ENCODE peak calls at places on chromosome 9, in ten cellular contexts. A is ovary, T is SK-N-SH, G is pancreas, L is heart left ventricle, C is aorta, R is uterus, O is sigmoid colon, B is left ventricle myocardium inferior, E is PC-3. H is an unnamed sample.

GRCh38 chr9:138011951-138012500 is 134.4 kb downstream of the CACNA1B start:
- DNase-seq in A (no peak), T (no peak), G (no peak), L (no peak), C (no peak), R (no peak), O (peak; percentile 58), B (no peak), E (no peak), H (no peak)

GRCh38 chr9:86545085-86545484 is 190.9 kb upstream of the TUT7 start:
- DNase-seq in A (no peak), T (no peak), G (no peak), L (no peak), C (no peak), R (no peak), O (no peak), B (no peak), E (no peak), H (no peak)

GRCh38 chr9:107214381-107214780 is 68.7 kb upstream of the RAD23B start:
- DNase-seq in A (no peak), T (no peak), G (no peak), L (no peak), C (no peak), R (no peak), O (no peak), B (no peak), E (no peak), H (no peak)

GRCh38 chr9:137433916-137434431 is 7.2 kb downstream of the ENTPD8 start:
- DNase-seq in A (no peak), T (no peak), G (no peak), L (no peak), C (peak; percentile 72), R (no peak), O (no peak), B (peak; percentile 11), E (no peak), H (no peak)

GRCh38 chr9:121662896-121663580 is 11.6 kb downstream of the DAB2IP start:
- DNase-seq in A (no peak), T (no peak), G (no peak), L (no peak), C (no peak), R (no peak), O (no peak), B (no peak), E (no peak), H (no peak)

GRCh38 chr9:136326777-136327312 is 494 bp upstream of the GPSM1 start:
- DNase-seq in A (no peak), T (no peak), G (no peak), L (no peak), C (no peak), R (no peak), O (no peak), B (no peak), E (no peak), H (no peak)

GRCh38 chr9:14433293-14433818 is 119.4 kb upstream of the NFIB start:
- DNase-seq in A (no peak), T (peak; percentile 42), G (no peak), L (no peak), C (no peak), R (no peak), O (no peak), B (no peak), E (no peak), H (no peak)

GRCh38 chr9:29697011-29697410 is 2123.7 kb upstream of the C9orf72 start:
- DNase-seq in A (no peak), T (no peak), G (no peak), L (no peak), C (no peak), R (no peak), O (no peak), B (no peak), E (peak; percentile 38), H (no peak)

GRCh38 chr9:13432914-13433313 is 153.4 kb upstream of the MPDZ start:
- DNase-seq in A (no peak), T (no peak), G (no peak), L (no peak), C (no peak), R (no peak), O (no peak), B (no peak), E (peak; percentile 54), H (no peak)

GRCh38 chr9:72315089-72315509 is 49.9 kb downstream of the ZFAND5 start:
- DNase-seq in A (peak; percentile 82), T (no peak), G (peak; percentile 41), L (peak; percentile 38), C (peak; percentile 79), R (peak; percentile 64), O (peak; percentile 88), B (peak; percentile 43), E (peak; percentile 42), H (no peak)

GRCh38 chr9:115085773-115086377 is 32.1 kb downstream of the TNC start:
- DNase-seq in A (no peak), T (no peak), G (no peak), L (no peak), C (no peak), R (no peak), O (peak; percentile 82), B (no peak), E (no peak), H (no peak)

GRCh38 chr9:7665874-7666273 is 133.7 kb downstream of the DMAC1 start:
- DNase-seq in A (no peak), T (no peak), G (no peak), L (no peak), C (no peak), R (no peak), O (no peak), B (no peak), E (no peak), H (no peak)

GRCh38 chr9:21553441-21553840 is 71.3 kb upstream of the IFNE start:
- DNase-seq in A (no peak), T (no peak), G (no peak), L (no peak), C (no peak), R (no peak), O (no peak), B (no peak), E (no peak), H (no peak)
- H3K4me1 ChIP-seq in A (peaks cover 1% of the 10 kb centered on the region), T (no peaks in the 10 kb centered on the region), G (peaks cover 4% of the 10 kb centered on the region), L (no peaks in the 10 kb centered on the region), C (no peaks in the 10 kb centered on the region), R (no peaks in the 10 kb centered on the region), O (no peaks in the 10 kb centered on the region), B (peaks cover 1% of the 10 kb centered on the region), E (peaks cover 52% of the 10 kb centered on the region), H (no peaks in the 10 kb centered on the region)

GRCh38 chr9:98908897-98909634 is 34.6 kb upstream of the COL15A1 start:
- DNase-seq in A (no peak), T (no peak), G (no peak), L (no peak), C (no peak), R (no peak), O (no peak), B (no peak), E (no peak), H (no peak)

GRCh38 chr9:98906273-98907040 is 37.2 kb upstream of the COL15A1 start:
- DNase-seq in A (peak; percentile 76), T (no peak), G (peak; percentile 30), L (peak; percentile 43), C (no peak), R (no peak), O (no peak), B (peak; percentile 62), E (no peak), H (no peak)

GRCh38 chr9:98909935-98910334 is 33.8 kb upstream of the COL15A1 start:
- DNase-seq in A (no peak), T (no peak), G (no peak), L (no peak), C (no peak), R (no peak), O (no peak), B (no peak), E (no peak), H (no peak)

GRCh38 chr9:98905015-98905414 is 38.7 kb upstream of the COL15A1 start:
- DNase-seq in A (no peak), T (no peak), G (no peak), L (no peak), C (no peak), R (no peak), O (no peak), B (no peak), E (no peak), H (no peak)

GRCh38 chr9:98907055-98907454 is 36.7 kb upstream of the COL15A1 start:
- DNase-seq in A (no peak), T (no peak), G (no peak), L (no peak), C (no peak), R (no peak), O (no peak), B (no peak), E (no peak), H (no peak)
- H3K27ac ChIP-seq in A (no peak overlapping the region), T (no peak overlapping the region), G (no peak overlapping the region), L (peak overlapping the region; percentile 59), C (no peak overlapping the region), R (peak overlapping the region; percentile 70), O (peak overlapping the region; percentile 78), B (peak overlapping the region; percentile 80), E (no peak overlapping the region), H (no peak overlapping the region)

DNA sequence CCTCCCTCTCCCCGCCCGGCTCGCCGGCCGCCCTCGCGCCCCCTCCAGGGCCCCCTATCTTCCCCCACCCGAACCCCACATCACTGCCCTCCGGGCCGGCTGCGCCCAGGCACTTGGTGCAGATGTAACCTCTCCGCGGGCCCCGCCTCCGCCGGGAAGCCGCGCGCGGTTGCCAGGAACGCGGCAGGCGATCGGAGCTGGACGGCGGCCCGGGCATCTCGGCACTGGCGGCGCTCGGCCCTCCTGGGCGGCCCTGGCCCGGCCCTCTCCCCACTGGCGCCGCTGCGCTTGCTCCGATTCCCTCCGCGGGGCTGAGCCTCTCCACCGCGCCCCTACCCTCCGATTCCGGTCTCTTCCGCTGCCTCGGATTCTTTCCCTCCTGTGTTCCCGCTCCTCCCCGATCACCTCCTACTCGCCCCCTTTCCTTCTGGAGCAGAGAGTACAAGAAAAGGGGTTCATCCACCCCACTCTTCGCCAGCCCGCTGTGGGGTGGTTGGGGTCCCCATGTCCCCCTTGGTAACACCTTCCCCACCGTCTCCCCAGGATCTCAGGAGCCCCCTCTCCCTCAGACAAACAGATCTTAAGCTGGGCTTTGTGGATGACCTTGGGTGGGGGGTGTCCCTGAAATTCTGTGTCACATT is 70.6 kb downstream of the C9orf50 start:
- DNase-seq in A (peak; percentile 94), T (peak; percentile 90), G (peak; percentile 82), L (peak; percentile 85), C (peak; percentile 97), R (peak; percentile 76), O (peak; percentile 93), B (peak; percentile 86), E (peak; percentile 42), H (no peak)
- H3K4me3 ChIP-seq in A (peak overlapping the region; percentile 49), T (peak overlapping the region; percentile 42), G (peak overlapping the region; percentile 35), L (peak overlapping the region; percentile 58), C (peak overlapping the region; percentile 28), R (peak overlapping the region; percentile 52), O (peak overlapping the region; percentile 61), B (peak overlapping the region; percentile 67), E (peak overlapping the region; percentile 62), H (peak overlapping the region; percentile 34)

DNA sequence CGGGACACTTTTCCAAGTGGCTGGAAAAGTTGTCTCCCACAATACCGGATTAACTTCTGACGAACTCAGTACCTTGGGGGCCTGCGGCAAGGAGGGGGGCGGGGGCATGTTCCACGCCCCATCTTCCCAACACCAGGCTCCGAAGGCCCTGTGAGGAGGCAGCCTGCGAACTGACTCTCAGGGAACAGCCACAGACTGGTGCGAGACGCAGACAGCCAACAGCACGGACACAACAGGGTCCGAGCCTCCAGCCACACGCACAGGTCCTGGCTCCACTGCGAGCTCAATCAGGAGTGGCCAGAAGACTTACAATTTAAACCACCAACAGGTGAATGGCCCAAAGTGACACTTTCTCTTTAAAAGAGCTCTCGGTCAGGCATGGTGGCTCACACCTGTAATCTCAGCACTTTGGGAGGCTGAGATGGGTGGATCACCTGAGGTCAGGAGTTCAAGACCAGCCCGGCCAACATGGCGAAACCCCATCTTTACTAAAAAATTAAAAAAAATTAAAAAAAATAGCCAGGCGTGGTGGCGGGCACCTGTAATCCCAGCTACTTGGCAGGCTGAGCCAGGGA is 3.9 kb downstream of the BRD3 start:
- DNase-seq in A (no peak), T (no peak), G (no peak), L (no peak), C (no peak), R (no peak), O (no peak), B (no peak), E (no peak), H (no peak)
- H3K4me1 ChIP-seq in A (peaks cover 35% of the 10 kb centered on the region), T (no peaks in the 10 kb centered on the region), G (peaks cover 22% of the 10 kb centered on the region), L (peaks cover 84% of the 10 kb centered on the region), C (no peaks in the 10 kb centered on the region), R (peaks cover 48% of the 10 kb centered on the region), O (no peaks in the 10 kb centered on the region), B (peaks cover 78% of the 10 kb centered on the region), E (peaks cover 17% of the 10 kb centered on the region), H (peaks cover 3% of the 10 kb centered on the region)

H was measured in iPS DF 6.9.